ENCODE peak calls at places on chromosomes 13 and 19, in ten cellular contexts. X is tibial artery, N is heart right ventricle, V is NT2/D1, Q is A673, Z is hepatocyte, D is cardiac muscle cell, P is ovary, M is GM23248, E is breast epithelium. H is an unnamed sample. For H3K4me1, the result is how much of the 10 kb centered on the place peaks cover.

GRCh38 chr19:48203227-48203793 is 32.8 kb downstream of the ZSWIM9 start:
- DNase-seq in V (no peak), P (no peak), D (no peak), Q (no peak), X (no peak), N (no peak), Z (no peak), M (no peak), E (no peak), H (no peak)

GRCh38 chr19:52748336-52748950 is 13.6 kb upstream of the ZNF611 start:
- DNase-seq in Z (peak), P (no peak), E (no peak), N (no peak), Q (peak), D (peak), X (no peak), M (peak), V (no peak), H (no peak)

GRCh38 chr19:43802216-43802951 is at the start of gene LYPD5:
- DNase-seq in P (no peak), X (no peak), N (no peak), V (no peak), Z (no peak), D (no peak), E (no peak), Q (no peak), M (no peak), H (no peak)

GRCh38 chr19:5864013-5864720 is 6.2 kb downstream of the FUT5 start:
- DNase-seq in X (no peak), N (no peak), D (no peak), P (no peak), Q (no peak), V (no peak), Z (no peak), M (no peak), E (no peak), H (no peak)

GRCh38 chr19:39110263-39110967 is 15.2 kb upstream of the PAK4 start:
- DNase-seq in V (peak), N (peak), M (peak), E (peak), Z (peak), P (peak), X (no peak), D (peak), Q (peak), H (peak)

GRCh38 chr19:4516939-4517300 is 1.4 kb downstream of the PLIN4 start:
- DNase-seq in P (no peak), D (no peak), X (no peak), E (no peak), Z (no peak), M (peak), V (no peak), Q (no peak), N (no peak), H (no peak)

GRCh38 chr13:110372676-110373075 is 65.6 kb downstream of the COL4A2 start:
- DNase-seq in X (no peak), N (no peak), P (no peak), Z (no peak), V (no peak), E (no peak), M (no peak), Q (no peak), D (no peak), H (no peak)

GRCh38 chr13:42574011-42574410 is at the start of gene TNFSF11:
- DNase-seq in V (peak), X (no peak), E (no peak), P (no peak), N (no peak), M (no peak), Q (no peak), Z (peak), D (peak), H (no peak)

GRCh38 chr19:2291185-2291751 is 9.3 kb upstream of the PEAK3 start:
- DNase-seq in D (no peak), Q (no peak), M (peak), N (no peak), X (no peak), P (no peak), E (no peak), Z (no peak), V (no peak), H (peak)

GRCh38 chr13:102227696-102228095 is 174.2 kb downstream of the FGF14 start:
- DNase-seq in P (no peak), M (no peak), Z (no peak), E (no peak), X (no peak), V (no peak), N (no peak), D (no peak), Q (no peak), H (no peak)

GRCh38 chr19:16075430-16076153 is 703 bp upstream of the TPM4 start:
- DNase-seq in V (no peak), E (no peak), N (no peak), Z (no peak), P (peak), Q (no peak), M (no peak), D (peak), X (peak), H (peak)

GRCh38 chr13:95568131-95568530 is 15.6 kb downstream of the CLDN10 start:
- DNase-seq in E (no peak), V (no peak), X (no peak), Z (no peak), P (no peak), D (no peak), N (no peak), M (no peak), Q (no peak), H (no peak)

GRCh38 chr19:27765397-27765796 is 1447.6 kb downstream of the UQCRFS1 start:
- DNase-seq in Q (no peak), E (no peak), M (no peak), V (no peak), D (no peak), N (no peak), P (no peak), Z (no peak), X (no peak), H (peak)

GRCh38 chr13:35781661-35782060 is 305.2 kb upstream of the MAB21L1 start:
- DNase-seq in V (no peak), Z (no peak), M (no peak), E (no peak), Q (no peak), X (no peak), N (no peak), D (no peak), P (no peak), H (no peak)

GRCh38 chr13:50125306-50125555 is 110.0 kb downstream of the KCNRG start:
- DNase-seq in N (no peak), D (no peak), M (no peak), V (no peak), P (no peak), Q (no peak), Z (no peak), X (no peak), E (no peak), H (no peak)
- H3K4me1 ChIP-seq in N (half or more), D (under half), M (under half), V (under half), P (under half), Q (under half), Z (under half), X (under half), E (under half), H (under half)

GRCh38 chr13:75417006-75417384 is 65.0 kb downstream of the TBC1D4 start:
- DNase-seq in P (no peak), Q (no peak), E (no peak), D (no peak), V (no peak), N (peak), X (no peak), Z (no peak), M (peak), H (no peak)
- H3K4me1 ChIP-seq in P (under half), Q (under half), E (under half), D (half or more), V (under half), N (half or more), X (under half), Z (under half), M (under half), H (under half)

GRCh38 chr13:32266130-32266529 is 49.0 kb downstream of the ZAR1L start:
- DNase-seq in M (no peak), D (no peak), P (no peak), Z (no peak), E (no peak), Q (no peak), X (no peak), V (no peak), N (no peak), H (no peak)
- H3K4me1 ChIP-seq in M (under half), D (under half), P (under half), Z (under half), E (under half), Q (under half), X (under half), V (under half), N (half or more), H (under half)

DNA sequence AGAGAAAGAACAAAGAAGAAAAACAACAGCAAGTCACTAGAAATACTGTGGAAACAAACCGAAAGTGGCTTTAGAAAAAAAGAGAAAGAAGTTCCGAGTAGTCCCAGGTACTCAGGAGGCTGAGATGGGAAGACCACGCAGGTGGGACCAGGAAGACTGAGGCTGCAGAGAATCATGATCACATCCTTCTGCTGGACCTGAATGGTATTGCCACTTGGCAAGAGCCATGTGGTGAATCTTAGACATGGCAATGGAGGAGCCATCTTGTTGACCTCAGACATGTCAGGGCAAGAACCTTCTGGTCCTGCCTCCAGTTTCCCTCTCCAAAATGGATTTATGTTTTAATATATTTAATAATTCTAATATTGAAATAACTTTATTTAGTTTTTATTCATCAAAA is 37.4 kb upstream of the ZNF724 start:
- DNase-seq in N (no peak), Q (no peak), V (no peak), P (no peak), M (no peak), X (no peak), D (no peak), E (no peak), Z (no peak), H (no peak)
- H3K4me1 ChIP-seq in N (under half), Q (under half), V (under half), P (under half), M (under half), X (under half), D (under half), E (under half), Z (under half), H (under half)

DNA sequence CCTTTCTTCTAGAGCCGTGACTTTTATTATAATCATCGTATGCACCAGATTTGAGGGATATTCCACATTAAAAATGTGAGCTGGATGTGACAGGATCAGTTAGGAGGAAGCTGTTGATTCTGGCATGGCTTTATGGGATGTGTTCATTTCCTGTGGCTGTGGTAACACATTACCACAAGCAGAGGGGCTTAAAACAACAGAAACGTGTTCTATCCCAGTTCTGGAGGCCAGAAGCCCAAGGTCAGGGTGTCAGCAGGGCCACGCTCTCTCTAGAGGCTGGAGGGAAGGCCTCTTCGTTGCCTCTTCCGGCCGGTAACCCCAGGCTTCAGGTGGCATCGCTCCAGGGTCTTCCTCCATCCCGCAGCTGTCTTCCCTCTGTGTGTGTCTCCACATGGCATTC is 14.5 kb downstream of the MED25 start:
- DNase-seq in Q (no peak), M (no peak), E (no peak), Z (no peak), D (no peak), X (no peak), V (no peak), N (no peak), P (no peak), H (no peak)
- H3K4me1 ChIP-seq in Q (under half), M (under half), E (under half), Z (under half), D (under half), X (under half), V (under half), N (under half), P (under half), H (under half)

DNA sequence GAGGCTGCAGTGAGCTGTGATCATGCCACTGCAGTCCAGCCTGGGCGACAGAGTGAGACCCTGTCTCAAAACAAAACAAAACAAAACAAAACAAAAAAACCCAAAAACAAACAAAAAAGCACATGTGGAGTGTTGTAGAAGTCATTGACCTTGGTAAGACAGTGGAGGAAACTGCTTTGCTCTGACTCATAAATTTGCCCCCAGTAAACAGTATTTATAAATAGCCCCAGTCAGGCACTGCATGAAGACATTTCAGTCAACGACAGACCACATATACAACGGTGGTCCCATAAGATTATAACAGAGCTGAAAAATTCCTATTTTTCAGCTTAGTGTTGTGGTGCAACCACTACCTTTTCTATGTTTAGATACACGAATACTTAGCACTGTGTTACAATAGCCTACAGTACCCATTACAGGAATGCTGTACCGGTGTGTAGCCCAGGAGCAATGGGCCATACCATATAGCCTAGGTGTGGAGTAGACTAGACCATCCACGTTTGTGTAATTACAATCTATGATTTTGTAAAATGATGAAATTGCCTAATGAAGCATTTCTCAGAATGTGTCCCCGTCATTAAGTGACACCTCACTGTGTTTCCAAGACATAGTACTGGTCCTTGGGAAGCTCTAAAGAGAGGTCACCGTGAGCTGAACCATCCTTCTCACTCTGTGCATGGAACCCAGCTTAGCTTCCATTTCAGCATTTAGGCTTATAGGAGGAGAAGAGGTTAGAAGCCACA is 1.1 kb downstream of the ARL11 start:
- DNase-seq in Z (no peak), M (no peak), X (no peak), Q (no peak), N (no peak), V (no peak), D (no peak), P (no peak), E (no peak), H (no peak)
- H3K4me1 ChIP-seq in Z (under half), M (under half), X (under half), Q (under half), N (under half), V (under half), D (under half), P (under half), E (under half), H (under half)

DNA sequence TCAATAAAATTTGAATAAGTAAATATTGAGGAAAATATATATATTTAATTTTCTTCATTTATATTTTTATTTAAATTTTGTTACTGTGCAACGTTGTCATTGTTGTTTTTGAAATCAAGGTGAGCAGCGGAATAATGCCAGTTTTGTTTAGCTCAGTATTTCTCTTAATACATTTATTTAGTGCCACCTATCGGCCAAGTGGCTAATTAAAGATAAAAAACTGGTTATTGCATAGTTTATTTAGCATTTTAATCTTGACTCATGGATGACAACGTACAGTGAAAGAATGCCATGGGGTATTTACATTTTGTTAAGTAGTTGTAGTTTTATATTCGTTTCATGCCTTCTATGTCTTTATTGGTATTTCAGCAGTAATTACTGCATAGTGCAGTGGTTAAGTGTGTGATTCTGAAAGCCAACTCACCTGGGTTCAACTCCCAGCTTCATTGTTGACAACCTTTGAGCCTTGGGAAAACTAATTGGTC is 265.9 kb downstream of the MYO16 start:
- DNase-seq in E (no peak), V (no peak), Q (peak), Z (peak), P (no peak), N (no peak), M (peak), X (no peak), D (peak), H (no peak)
- H3K4me1 ChIP-seq in E (under half), V (under half), Q (under half), Z (under half), P (under half), N (under half), M (under half), X (under half), D (under half), H (under half)

DNA sequence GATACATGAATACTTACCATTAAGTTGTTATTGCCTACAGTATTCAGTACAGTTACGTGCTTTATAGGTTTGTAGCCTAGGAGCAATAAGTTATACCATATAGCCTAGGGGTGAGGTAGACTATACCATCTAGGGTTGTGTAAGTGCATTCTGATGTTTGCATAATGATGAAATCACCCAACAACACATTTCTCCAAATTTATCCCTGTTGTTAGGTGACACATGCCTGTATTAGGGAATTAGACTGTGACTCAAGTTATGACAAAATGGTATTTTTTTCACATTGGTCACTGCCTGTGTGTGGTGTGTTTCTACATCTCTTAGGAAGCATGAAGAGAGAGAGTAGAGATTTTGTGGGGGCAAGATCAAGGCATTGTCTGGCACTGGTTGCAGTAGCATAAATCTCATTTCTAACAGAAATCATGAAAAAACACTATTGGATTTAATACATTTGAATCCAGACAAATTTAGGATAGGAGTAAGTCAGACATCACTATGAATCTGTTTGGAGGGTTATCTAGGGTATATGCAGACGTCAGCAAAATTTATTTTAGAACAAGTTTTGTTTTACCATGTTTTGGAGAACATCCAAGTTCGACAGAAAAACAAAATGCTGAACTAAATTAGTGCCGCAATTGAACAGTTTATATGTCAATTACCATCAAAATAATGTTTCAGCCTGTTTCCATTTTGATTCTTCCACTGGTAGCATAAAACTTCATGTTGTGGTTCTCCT is 332.1 kb downstream of the LMO7 start:
- DNase-seq in V (no peak), N (no peak), D (peak), Q (no peak), X (no peak), Z (no peak), E (no peak), M (peak), P (no peak), H (no peak)
- H3K4me1 ChIP-seq in V (under half), N (under half), D (under half), Q (under half), X (under half), Z (under half), E (under half), M (under half), P (under half), H (under half)

GRCh38 chr19:1155352-1156304 is 18.4 kb downstream of the SBNO2 start:
- DNase-seq in Q (no peak), M (peak), P (no peak), E (no peak), Z (no peak), D (peak), V (no peak), X (no peak), N (no peak), H (peak)
- H3K4me1 ChIP-seq in Q (under half), M (under half), P (under half), E (under half), Z (under half), D (under half), V (under half), X (half or more), N (half or more), H (half or more)